ENCODE peak calls at places on chromosomes 6 and 20, in seven cellular contexts. One of them, this sample, is unnamed.

GRCh38 chr20:39974966-39975501 is 714.0 kb downstream of the MAFB start:
- DNase-seq in CD4-positive, CD25-positive, alpha-beta regulatory T cell: no peak
- DNase-seq in neuronal stem cell: no peak
- DNase-seq in hepatocyte: no peak
- DNase-seq in colonic mucosa: no peak
- DNase-seq in upper lobe of right lung: no peak
- DNase-seq in Panc1: no peak
- DNase-seq in this sample: no peak

GRCh38 chr6:33779305-33779704 is 9.6 kb downstream of the LEMD2 start:
- DNase-seq in CD4-positive, CD25-positive, alpha-beta regulatory T cell: no peak
- DNase-seq in neuronal stem cell: no peak
- DNase-seq in hepatocyte: no peak
- DNase-seq in colonic mucosa: no peak
- DNase-seq in upper lobe of right lung: no peak
- DNase-seq in Panc1: no peak
- DNase-seq in this sample: no peak

GRCh38 chr20:63042448-63043071 is 35.8 kb upstream of the BHLHE23 start:
- DNase-seq in CD4-positive, CD25-positive, alpha-beta regulatory T cell: no peak
- DNase-seq in neuronal stem cell: no peak
- DNase-seq in hepatocyte: no peak
- DNase-seq in colonic mucosa: no peak
- DNase-seq in upper lobe of right lung: no peak
- DNase-seq in Panc1: no peak
- DNase-seq in this sample: no peak

GRCh38 chr6:143746202-143747119 is 68.7 kb downstream of the PHACTR2 start:
- DNase-seq in CD4-positive, CD25-positive, alpha-beta regulatory T cell: no peak
- DNase-seq in neuronal stem cell: no peak
- DNase-seq in hepatocyte: no peak
- DNase-seq in colonic mucosa: peak; percentile 41
- DNase-seq in upper lobe of right lung: no peak
- DNase-seq in Panc1: no peak
- DNase-seq in this sample: no peak

GRCh38 chr6:169991031-169991390 is 239.6 kb downstream of the ERMARD start:
- DNase-seq in CD4-positive, CD25-positive, alpha-beta regulatory T cell: no peak
- DNase-seq in neuronal stem cell: no peak
- DNase-seq in hepatocyte: no peak
- DNase-seq in colonic mucosa: no peak
- DNase-seq in upper lobe of right lung: peak; percentile 51
- DNase-seq in Panc1: no peak
- DNase-seq in this sample: no peak

GRCh38 chr6:34661379-34661778 is 35.2 kb downstream of the ILRUN start:
- DNase-seq in CD4-positive, CD25-positive, alpha-beta regulatory T cell: no peak
- DNase-seq in neuronal stem cell: no peak
- DNase-seq in hepatocyte: no peak
- DNase-seq in colonic mucosa: no peak
- DNase-seq in upper lobe of right lung: no peak
- DNase-seq in Panc1: no peak
- DNase-seq in this sample: no peak

GRCh38 chr6:127880452-127880851 is 20.4 kb downstream of the THEMIS start:
- DNase-seq in CD4-positive, CD25-positive, alpha-beta regulatory T cell: no peak
- DNase-seq in neuronal stem cell: no peak
- DNase-seq in hepatocyte: no peak
- DNase-seq in colonic mucosa: no peak
- DNase-seq in upper lobe of right lung: no peak
- DNase-seq in Panc1: no peak
- DNase-seq in this sample: no peak

GRCh38 chr20:50169329-50169823 is 15.9 kb upstream of the PEDS1 start:
- DNase-seq in CD4-positive, CD25-positive, alpha-beta regulatory T cell: peak; percentile 69
- DNase-seq in neuronal stem cell: peak; percentile 69
- DNase-seq in hepatocyte: peak; percentile 82
- DNase-seq in colonic mucosa: peak; percentile 91
- DNase-seq in upper lobe of right lung: no peak
- DNase-seq in Panc1: peak; percentile 87
- DNase-seq in this sample: no peak

GRCh38 chr6:95572098-95572497 is 5.2 kb upstream of the MANEA start:
- DNase-seq in CD4-positive, CD25-positive, alpha-beta regulatory T cell: no peak
- DNase-seq in neuronal stem cell: no peak
- DNase-seq in hepatocyte: no peak
- DNase-seq in colonic mucosa: no peak
- DNase-seq in upper lobe of right lung: no peak
- DNase-seq in Panc1: no peak
- DNase-seq in this sample: no peak

GRCh38 chr20:34242879-34243278 is 1.7 kb downstream of the ASIP start:
- DNase-seq in CD4-positive, CD25-positive, alpha-beta regulatory T cell: no peak
- DNase-seq in neuronal stem cell: no peak
- DNase-seq in hepatocyte: no peak
- DNase-seq in colonic mucosa: no peak
- DNase-seq in upper lobe of right lung: no peak
- DNase-seq in Panc1: no peak
- DNase-seq in this sample: no peak

GRCh38 chr20:58523916-58524315 is 8.7 kb upstream of the APCDD1L start:
- DNase-seq in CD4-positive, CD25-positive, alpha-beta regulatory T cell: no peak
- DNase-seq in neuronal stem cell: no peak
- DNase-seq in hepatocyte: no peak
- DNase-seq in colonic mucosa: no peak
- DNase-seq in upper lobe of right lung: no peak
- DNase-seq in Panc1: no peak
- DNase-seq in this sample: no peak

GRCh38 chr6:28615616-28615954 is 89.9 kb downstream of the GPX5 start:
- DNase-seq in CD4-positive, CD25-positive, alpha-beta regulatory T cell: no peak
- DNase-seq in neuronal stem cell: no peak
- DNase-seq in hepatocyte: no peak
- DNase-seq in colonic mucosa: no peak
- DNase-seq in upper lobe of right lung: no peak
- DNase-seq in Panc1: no peak
- DNase-seq in this sample: no peak

DNA sequence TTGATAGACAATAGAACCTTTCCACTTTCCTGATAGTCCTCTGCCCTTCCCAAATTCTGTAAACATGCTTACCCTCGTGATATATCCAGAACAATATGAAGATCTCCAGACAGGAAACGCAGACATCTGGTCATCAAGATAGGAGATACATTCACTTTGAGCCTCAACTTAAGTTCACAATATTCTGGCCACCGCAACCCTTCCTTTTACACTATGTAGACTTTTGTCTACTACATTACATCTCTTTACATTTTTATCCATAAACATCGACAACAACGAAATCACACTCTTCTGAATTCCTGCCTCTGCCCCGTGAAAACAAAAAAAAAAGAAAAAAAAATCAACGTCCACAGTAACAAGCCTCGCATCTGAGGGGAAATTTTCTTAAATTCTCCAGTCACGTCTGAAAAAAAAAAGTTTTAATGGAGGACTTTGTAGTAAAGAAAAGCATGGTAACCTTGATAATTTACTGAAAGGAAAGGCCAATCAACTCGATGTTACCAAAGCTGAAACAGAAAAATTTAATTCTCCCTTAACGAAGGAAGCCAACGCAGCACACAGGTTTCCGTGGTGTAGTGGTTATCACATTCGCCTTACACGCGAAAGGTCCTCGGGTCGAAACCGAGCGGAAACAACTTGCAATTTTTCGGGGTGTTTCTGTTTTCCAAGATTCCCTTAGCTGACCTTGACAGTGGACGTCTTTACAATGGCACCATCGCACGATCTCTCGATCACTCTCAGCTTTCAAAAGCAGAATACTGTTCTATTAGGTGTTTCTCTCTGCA is 21.8 kb downstream of the POM121L2 start:
- DNase-seq in CD4-positive, CD25-positive, alpha-beta regulatory T cell: no peak
- DNase-seq in neuronal stem cell: no peak
- DNase-seq in hepatocyte: peak; percentile 53
- DNase-seq in colonic mucosa: no peak
- DNase-seq in upper lobe of right lung: no peak
- DNase-seq in Panc1: peak; percentile 97
- DNase-seq in this sample: no peak
- H3K4me3 ChIP-seq in CD4-positive, CD25-positive, alpha-beta regulatory T cell: no peak overlapping the region
- H3K4me3 ChIP-seq in neuronal stem cell: peak overlapping the region; percentile 61
- H3K4me3 ChIP-seq in hepatocyte: no peak overlapping the region
- H3K4me3 ChIP-seq in colonic mucosa: no peak overlapping the region
- H3K4me3 ChIP-seq in upper lobe of right lung: no peak overlapping the region
- H3K4me3 ChIP-seq in Panc1: peak overlapping the region; percentile 46
- H3K4me3 ChIP-seq in this sample: peak overlapping the region; percentile 62

GRCh38 chr6:37865534-37865933 is 46.0 kb downstream of the ZFAND3 start:
- DNase-seq in CD4-positive, CD25-positive, alpha-beta regulatory T cell: no peak
- DNase-seq in neuronal stem cell: no peak
- DNase-seq in hepatocyte: no peak
- DNase-seq in colonic mucosa: no peak
- DNase-seq in upper lobe of right lung: no peak
- DNase-seq in Panc1: no peak
- DNase-seq in this sample: no peak
- H3K4me1 ChIP-seq in CD4-positive, CD25-positive, alpha-beta regulatory T cell: peaks cover 28% of the 10 kb centered on the region
- H3K4me1 ChIP-seq in neuronal stem cell: no peaks in the 10 kb centered on the region
- H3K4me1 ChIP-seq in hepatocyte: peaks cover 7% of the 10 kb centered on the region
- H3K4me1 ChIP-seq in colonic mucosa: no peaks in the 10 kb centered on the region
- H3K4me1 ChIP-seq in upper lobe of right lung: peaks cover 21% of the 10 kb centered on the region
- H3K4me1 ChIP-seq in Panc1: peaks cover 33% of the 10 kb centered on the region
- H3K4me1 ChIP-seq in this sample: peaks cover 38% of the 10 kb centered on the region

GRCh38 chr6:141140905-141141304 is 991.8 kb upstream of the GJE1 start:
- DNase-seq in CD4-positive, CD25-positive, alpha-beta regulatory T cell: no peak
- DNase-seq in neuronal stem cell: no peak
- DNase-seq in hepatocyte: no peak
- DNase-seq in colonic mucosa: no peak
- DNase-seq in upper lobe of right lung: no peak
- DNase-seq in Panc1: no peak
- DNase-seq in this sample: no peak
- H3K4me3 ChIP-seq in CD4-positive, CD25-positive, alpha-beta regulatory T cell: no peak overlapping the region
- H3K4me3 ChIP-seq in neuronal stem cell: no peak overlapping the region
- H3K4me3 ChIP-seq in hepatocyte: no peak overlapping the region
- H3K4me3 ChIP-seq in colonic mucosa: no peak overlapping the region
- H3K4me3 ChIP-seq in upper lobe of right lung: no peak overlapping the region
- H3K4me3 ChIP-seq in Panc1: no peak overlapping the region
- H3K4me3 ChIP-seq in this sample: no peak overlapping the region

DNA sequence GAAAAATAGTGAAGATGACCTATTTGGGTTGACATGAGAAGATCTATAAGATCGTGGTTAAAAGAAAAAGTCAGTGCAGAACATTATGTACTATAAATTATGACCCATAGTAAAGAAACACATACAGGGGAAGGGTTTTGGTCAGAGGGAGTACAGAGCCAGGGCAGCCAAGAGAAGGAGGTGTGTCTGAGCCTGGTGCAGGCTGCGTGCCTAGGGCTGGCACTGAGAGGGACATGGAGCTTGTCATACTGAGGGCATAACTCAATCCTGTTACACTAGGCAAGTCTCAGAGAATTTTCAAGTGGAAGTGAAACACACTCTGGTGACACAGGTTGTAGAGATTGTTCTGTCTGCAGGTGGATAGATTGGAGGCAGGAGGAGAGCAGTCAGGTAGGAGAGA is 18.4 kb upstream of the RNF39 start:
- DNase-seq in CD4-positive, CD25-positive, alpha-beta regulatory T cell: no peak
- DNase-seq in neuronal stem cell: no peak
- DNase-seq in hepatocyte: no peak
- DNase-seq in colonic mucosa: no peak
- DNase-seq in upper lobe of right lung: no peak
- DNase-seq in Panc1: no peak
- DNase-seq in this sample: no peak
- H3K4me1 ChIP-seq in CD4-positive, CD25-positive, alpha-beta regulatory T cell: no peaks in the 10 kb centered on the region
- H3K4me1 ChIP-seq in neuronal stem cell: no peaks in the 10 kb centered on the region
- H3K4me1 ChIP-seq in hepatocyte: peaks cover 8% of the 10 kb centered on the region
- H3K4me1 ChIP-seq in colonic mucosa: peaks cover 7% of the 10 kb centered on the region
- H3K4me1 ChIP-seq in upper lobe of right lung: peaks cover 5% of the 10 kb centered on the region
- H3K4me1 ChIP-seq in Panc1: no peaks in the 10 kb centered on the region
- H3K4me1 ChIP-seq in this sample: peaks cover 16% of the 10 kb centered on the region

DNA sequence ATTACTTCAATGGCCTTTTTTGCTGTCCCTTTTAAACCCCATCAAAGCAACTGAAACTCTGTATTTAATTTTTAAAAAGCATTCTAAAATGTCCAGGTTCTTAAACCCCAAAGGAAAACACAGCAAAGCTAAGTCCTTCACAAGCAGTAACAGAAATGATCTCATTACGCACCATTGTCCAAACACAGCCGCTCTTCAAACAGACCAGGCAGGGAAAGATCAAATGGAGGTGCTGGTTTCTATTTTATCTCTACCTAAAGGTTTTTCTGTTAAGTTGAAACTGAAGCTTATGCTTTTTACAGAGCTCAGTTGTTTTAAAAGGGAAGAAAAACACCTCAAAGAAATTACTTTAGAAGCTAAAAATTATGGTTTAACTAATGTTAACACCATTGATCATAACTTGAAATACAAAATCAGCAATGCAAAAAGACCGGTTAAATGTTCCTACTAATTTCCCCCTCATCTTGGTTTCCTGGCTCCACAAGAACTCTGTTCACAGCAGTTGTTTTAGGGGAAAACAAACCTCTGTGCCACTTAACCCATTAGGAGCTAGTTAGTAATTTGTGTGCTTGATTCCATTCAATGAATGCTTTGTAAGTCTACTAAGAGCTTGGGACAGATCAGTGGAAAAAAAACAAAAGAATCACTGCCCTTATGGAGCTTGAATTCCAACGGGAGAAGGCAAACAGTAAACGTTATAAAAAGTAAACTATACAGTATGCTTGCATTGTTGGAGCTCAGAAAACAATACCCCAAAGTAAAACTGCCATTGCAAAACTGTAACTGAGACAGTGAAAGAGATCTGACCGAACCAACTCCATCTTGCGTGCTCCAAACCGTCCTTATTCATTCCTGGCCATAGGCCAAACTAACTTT is 87.4 kb downstream of the CD24 start:
- DNase-seq in CD4-positive, CD25-positive, alpha-beta regulatory T cell: no peak
- DNase-seq in neuronal stem cell: peak; percentile 24
- DNase-seq in hepatocyte: peak; percentile 28
- DNase-seq in colonic mucosa: no peak
- DNase-seq in upper lobe of right lung: no peak
- DNase-seq in Panc1: no peak
- DNase-seq in this sample: no peak
- H3K4me3 ChIP-seq in CD4-positive, CD25-positive, alpha-beta regulatory T cell: no peak overlapping the region
- H3K4me3 ChIP-seq in neuronal stem cell: no peak overlapping the region
- H3K4me3 ChIP-seq in hepatocyte: no peak overlapping the region
- H3K4me3 ChIP-seq in colonic mucosa: no peak overlapping the region
- H3K4me3 ChIP-seq in upper lobe of right lung: no peak overlapping the region
- H3K4me3 ChIP-seq in Panc1: no peak overlapping the region
- H3K4me3 ChIP-seq in this sample: no peak overlapping the region

This sample was measured in keratinocyte.